ENCODE peak calls at places on chromosomes 3 and 15, in four cellular contexts. Y is T-cell; H is GF-D8; X is stimulated activated CD4-positive, alpha-beta T cell treated with anti-CD3 and anti-CD28 coated beads, Interleukin-12 subunit alpha, Interleukin-12 subunit beta, amount 100 ng/mL, for 24 hours. F is an unnamed sample.

GRCh38 chr15:72183781-72184164 is 13.8 kb downstream of the GRAMD2A start:
- DNase-seq in Y (no peak), H (no peak), X (no peak), F (no peak)

GRCh38 chr3:31531465-31531991 is 1.2 kb upstream of the STT3B start:
- DNase-seq in Y (no peak), H (no peak), X (no peak), F (peak; percentile 16)

GRCh38 chr3:54733079-54733478 is 194.8 kb downstream of the LRTM1 start:
- DNase-seq in Y (no peak), H (no peak), X (no peak), F (no peak)

GRCh38 chr3:105526349-105527111 is 159.8 kb downstream of the ALCAM start:
- DNase-seq in Y (no peak), H (no peak), X (no peak), F (peak; percentile 34)

GRCh38 chr15:39814487-39814886 is 31.8 kb upstream of the FSIP1 start:
- DNase-seq in Y (no peak), H (no peak), X (no peak), F (no peak)

GRCh38 chr15:75776075-75776443 is 63.4 kb upstream of the CSPG4 start:
- DNase-seq in Y (no peak), H (no peak), X (no peak), F (peak; percentile 46)

GRCh38 chr15:64209680-64210334 is 47.0 kb upstream of the PPIB start:
- DNase-seq in Y (no peak), H (no peak), X (no peak), F (peak; percentile 36)

GRCh38 chr3:12034440-12034839 is 30.3 kb downstream of the SYN2 start:
- DNase-seq in Y (no peak), H (no peak), X (no peak), F (no peak)

GRCh38 chr3:112646623-112647022 is 5.7 kb upstream of the CCDC80 start:
- DNase-seq in Y (no peak), H (no peak), X (no peak), F (peak; percentile 34)

GRCh38 chr15:40565333-40566238 is 744 bp upstream of the CCDC32 start:
- DNase-seq in Y (no peak), H (no peak), X (no peak), F (no peak)

GRCh38 chr3:194906229-194906629 is 220.5 kb downstream of the FAM43A start:
- DNase-seq in Y (no peak), H (no peak), X (no peak), F (peak; percentile 74)

GRCh38 chr3:169524131-169524530 is 139.4 kb downstream of the MECOM start:
- DNase-seq in Y (no peak), H (no peak), X (no peak), F (no peak)

GRCh38 chr3:58028902-58029301 is 20.7 kb downstream of the FLNB start:
- DNase-seq in Y (no peak), H (no peak), X (no peak), F (no peak)

GRCh38 chr3:40043444-40043755 is 234.0 kb downstream of the MYRIP start:
- DNase-seq in Y (no peak), H (no peak), X (no peak), F (peak; percentile 74)

GRCh38 chr3:188627652-188628051 is 473.7 kb downstream of the LPP start:
- DNase-seq in Y (no peak), H (no peak), X (no peak), F (peak; percentile 67)

GRCh38 chr3:54123538-54124196 is 1.3 kb downstream of the CACNA2D3 start:
- DNase-seq in Y (no peak), H (no peak), X (no peak), F (no peak)

GRCh38 chr3:134453631-134454030 is 32.2 kb downstream of the ANAPC13 start:
- DNase-seq in Y (no peak), H (no peak), X (no peak), F (no peak)

GRCh38 chr3:126029241-126029640 is 54.7 kb downstream of the SLC41A3 start:
- DNase-seq in Y (no peak), H (no peak), X (no peak), F (no peak)

GRCh38 chr3:100269410-100270217 is 8.8 kb downstream of the TBC1D23 start:
- DNase-seq in Y (no peak), H (no peak), X (no peak), F (peak; percentile 95)

GRCh38 chr3:191244242-191244867 is 45.3 kb downstream of the OSTN start:
- DNase-seq in Y (no peak), H (no peak), X (no peak), F (peak; percentile 30)

GRCh38 chr3:170778240-170779217 is 91.5 kb downstream of the RPL22L1 start:
- DNase-seq in Y (no peak), H (no peak), X (no peak), F (no peak)

GRCh38 chr3:126983653-126984390 is 907 bp downstream of the PLXNA1 start:
- DNase-seq in Y (peak; percentile 31), H (no peak), X (peak; percentile 7), F (peak; percentile 30)

GRCh38 chr3:120710359-120710758 is 28.3 kb upstream of the HGD start:
- DNase-seq in Y (no peak), H (no peak), X (no peak), F (no peak)

GRCh38 chr15:60773893-60774292 is 295.0 kb upstream of the ICE2 start:
- DNase-seq in Y (no peak), H (no peak), X (no peak), F (no peak)

GRCh38 chr3:158845748-158846350 is 44.0 kb downstream of the MFSD1 start:
- DNase-seq in Y (peak; percentile 18), H (no peak), X (no peak), F (peak; percentile 48)

GRCh38 chr3:191141728-191142127 is 57.3 kb upstream of the OSTN start:
- DNase-seq in Y (no peak), H (no peak), X (no peak), F (peak; percentile 91)

F was measured in epithelial cell of esophagus.